ENCODE peak calls at places on chromosomes 6 and 20, in seven cellular contexts. Z, E, I, A, F, J and Q are unnamed samples. For H3K36me3, the result is how much of the 10 kb centered on the place peaks cover.

GRCh38 chr6:38749473-38749872 is 34.4 kb downstream of the DNAH8 start:
- DNase-seq in Z (no peak), E (no peak), I (no peak), A (no peak), F (no peak), J (no peak), Q (no peak)

GRCh38 chr6:151229401-151230276 is 10.1 kb upstream of the AKAP12 start:
- DNase-seq in Z (no peak), E (no peak), I (no peak), A (no peak), F (no peak), J (no peak), Q (no peak)

GRCh38 chr6:96794980-96795379 is 42.3 kb downstream of the GPR63 start:
- DNase-seq in Z (no peak), E (peak), I (no peak), A (no peak), F (peak), J (peak), Q (no peak)

GRCh38 chr6:17280552-17281090 is 540 bp upstream of the RBM24 start:
- DNase-seq in Z (no peak), E (peak), I (no peak), A (peak), F (peak), J (peak), Q (no peak)

GRCh38 chr6:85449818-85450577 is at the start of gene NT5E:
- DNase-seq in Z (peak), E (peak), I (no peak), A (peak), F (peak), J (peak), Q (peak)

GRCh38 chr6:71349395-71349794 is 60.8 kb downstream of the OGFRL1 start:
- DNase-seq in Z (peak), E (peak), I (peak), A (no peak), F (peak), J (peak), Q (peak)

GRCh38 chr6:35415065-35415880 is 36.9 kb upstream of the FANCE start:
- DNase-seq in Z (peak), E (peak), I (no peak), A (peak), F (peak), J (peak), Q (peak)

GRCh38 chr20:61189534-61189933 is 62.5 kb upstream of the CDH4 start:
- DNase-seq in Z (no peak), E (no peak), I (no peak), A (no peak), F (no peak), J (no peak), Q (no peak)

GRCh38 chr6:14642842-14643241 is 525.3 kb downstream of the CD83 start:
- DNase-seq in Z (no peak), E (no peak), I (no peak), A (no peak), F (no peak), J (no peak), Q (no peak)

GRCh38 chr6:14639983-14640599 is 522.5 kb downstream of the CD83 start:
- DNase-seq in Z (no peak), E (no peak), I (no peak), A (peak), F (no peak), J (no peak), Q (no peak)

GRCh38 chr6:14640631-14641030 is 523.1 kb downstream of the CD83 start:
- DNase-seq in Z (no peak), E (no peak), I (no peak), A (no peak), F (no peak), J (no peak), Q (no peak)

GRCh38 chr6:14642106-14642505 is 524.5 kb downstream of the CD83 start:
- DNase-seq in Z (no peak), E (no peak), I (no peak), A (no peak), F (no peak), J (no peak), Q (no peak)

GRCh38 chr6:14641401-14641800 is 523.8 kb downstream of the CD83 start:
- DNase-seq in Z (no peak), E (no peak), I (no peak), A (no peak), F (no peak), J (no peak), Q (no peak)
- H3K9ac ChIP-seq in Z (no peak), E (no peak), I (no peak), A (no peak), F (no peak), J (no peak), Q (no peak)

GRCh38 chr6:43226192-43226851 is 3.0 kb downstream of the DNPH1 start:
- DNase-seq in Z (no peak), E (no peak), I (no peak), A (no peak), F (no peak), J (no peak), Q (no peak)
- H3K36me3 ChIP-seq in Z (under half), E (under half), I (under half), A (under half), F (under half), J (under half), Q (under half)

GRCh38 chr6:24668997-24669361 is 2.1 kb downstream of the ACOT13 start:
- DNase-seq in Z (no peak), E (no peak), I (no peak), A (no peak), F (no peak), J (no peak), Q (no peak)

GRCh38 chr6:24664049-24664987 is 2.4 kb downstream of the TDP2 start:
- DNase-seq in Z (no peak), E (no peak), I (no peak), A (no peak), F (no peak), J (no peak), Q (no peak)

GRCh38 chr6:24666097-24666615 is 543 bp downstream of the TDP2 start:
- DNase-seq in Z (peak), E (peak), I (no peak), A (no peak), F (no peak), J (peak), Q (no peak)

GRCh38 chr6:24666616-24667377 is at the start of the genes ACOT13 and TDP2:
- DNase-seq in Z (peak), E (peak), I (peak), A (peak), F (peak), J (peak), Q (peak)

DNA sequence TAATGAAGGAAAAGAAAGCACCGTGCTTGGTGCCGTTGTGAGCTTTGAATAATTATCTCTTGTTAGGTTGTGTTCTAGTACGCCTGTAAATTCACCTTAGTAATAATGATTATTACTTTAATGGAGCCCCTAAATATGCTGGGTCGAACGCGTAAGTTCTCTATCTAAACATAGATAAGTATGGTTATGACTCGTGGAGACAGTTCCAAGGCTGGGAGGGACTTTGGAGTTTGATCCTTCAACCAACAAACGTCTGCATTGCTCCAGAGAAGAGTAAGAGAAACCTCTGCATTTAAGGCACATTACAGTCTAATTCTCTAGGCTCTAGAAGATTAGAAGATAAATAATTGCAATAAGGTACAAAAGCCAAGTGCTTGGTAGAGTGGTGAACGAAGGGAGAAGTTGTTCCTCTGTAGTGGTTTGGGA is 514 bp downstream of the ACOT13 start:
- DNase-seq in Z (no peak), E (no peak), I (no peak), A (no peak), F (no peak), J (peak), Q (no peak)
- H3K9ac ChIP-seq in Z (peak), E (peak), I (peak), A (peak), F (no peak), J (peak), Q (peak)

GRCh38 chr6:44411141-44411540 is 23.6 kb downstream of the CDC5L start:
- DNase-seq in Z (no peak), E (no peak), I (no peak), A (no peak), F (no peak), J (no peak), Q (peak)
- H3K36me3 ChIP-seq in Z (half or more), E (half or more), I (under half), A (half or more), F (under half), J (under half), Q (under half)